ENCODE peak calls at places on chromosome 14, in six cellular contexts. M is GM12892, H is K562, X is HepG2, L is GM12878, I is H1. Q is an unnamed sample.

GRCh38 chr14:52926994-52927393 is 23.9 kb downstream of the FERMT2 start:
- DNase-seq in L (no peak), I (no peak), H (no peak), X (peak; percentile 45), M (no peak), Q (no peak)

GRCh38 chr14:72495668-72496067 is 398.2 kb downstream of the DPF3 start:
- DNase-seq in X (no peak), L (no peak), I (no peak), H (no peak), M (no peak), Q (no peak)

GRCh38 chr14:75011356-75012097 is 8.8 kb downstream of the EIF2B2 start:
- DNase-seq in I (no peak), H (no peak), X (no peak), L (no peak), M (no peak), Q (no peak)

GRCh38 chr14:34781242-34781641 is 66.8 kb upstream of the CFL2 start:
- DNase-seq in L (peak; percentile 4), H (no peak), X (no peak), I (no peak), M (no peak), Q (no peak)

GRCh38 chr14:34227834-34228662 is 234.0 kb downstream of the SPTSSA start:
- DNase-seq in L (no peak), X (peak; percentile 72), M (peak; percentile 36), I (peak; percentile 83), H (peak; percentile 54), Q (peak; percentile 44)

GRCh38 chr14:88228519-88229236 is 94.4 kb downstream of the KCNK10 start:
- DNase-seq in X (no peak), M (no peak), L (no peak), I (no peak), H (no peak), Q (no peak)

GRCh38 chr14:104294983-104295680 is 156.7 kb downstream of the KIF26A start:
- DNase-seq in I (no peak), H (no peak), M (no peak), L (no peak), X (no peak), Q (no peak)

GRCh38 chr14:59847711-59848110 is 22.9 kb downstream of the RTN1 start:
- DNase-seq in H (no peak), X (no peak), L (no peak), M (no peak), I (no peak), Q (no peak)

GRCh38 chr14:50363734-50364113 is 33.0 kb downstream of the CDKL1 start:
- DNase-seq in M (peak; percentile 50), H (no peak), X (no peak), L (peak; percentile 81), I (no peak), Q (peak; percentile 37)

GRCh38 chr14:70722418-70722817 is 80.7 kb downstream of the TTC9 start:
- DNase-seq in M (no peak), X (no peak), H (no peak), L (no peak), I (no peak), Q (no peak)

GRCh38 chr14:70724944-70725343 is 83.2 kb downstream of the TTC9 start:
- DNase-seq in I (no peak), H (no peak), L (no peak), X (no peak), M (no peak), Q (no peak)

GRCh38 chr14:70718383-70719123 is 76.8 kb downstream of the TTC9 start:
- DNase-seq in X (no peak), M (no peak), I (no peak), L (no peak), H (no peak), Q (no peak)

GRCh38 chr14:70724061-70724596 is 82.4 kb downstream of the TTC9 start:
- DNase-seq in H (no peak), I (no peak), L (no peak), X (no peak), M (no peak), Q (no peak)

DNA sequence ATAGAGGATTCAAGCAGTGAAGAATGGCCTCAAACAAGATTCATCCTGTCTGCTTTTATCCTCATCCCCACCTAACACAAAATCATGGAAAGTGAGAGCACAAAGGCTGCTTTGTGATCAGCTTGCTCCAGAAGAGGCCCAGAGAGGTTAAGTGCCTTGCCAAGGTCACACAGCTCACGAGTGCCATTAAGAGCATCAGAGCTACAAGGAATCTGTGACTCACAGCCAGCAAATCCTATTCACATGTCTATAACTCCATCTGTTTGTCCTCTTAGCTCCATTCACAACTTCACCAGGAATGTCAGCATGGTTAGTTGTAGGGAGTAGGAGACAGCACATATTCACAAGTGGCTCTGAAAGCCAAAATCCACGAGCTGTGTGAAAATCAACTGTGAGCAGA is 79.8 kb downstream of the TTC9 start:
- DNase-seq in I (no peak), H (no peak), M (no peak), L (no peak), X (peak; percentile 40), Q (no peak)
- TF ChIP-seq TAF1 in I (no peak), H (no peak), M (no peak), L (no peak), X (no peak), Q (no peak)

GRCh38 chr14:69572634-69573135 is 2.0 kb downstream of the CCDC177 start:
- DNase-seq in M (no peak), X (no peak), L (no peak), I (peak; percentile 48), H (no peak), Q (no peak)

GRCh38 chr14:69573205-69573840 is 1.3 kb downstream of the CCDC177 start:
- DNase-seq in L (no peak), X (no peak), M (no peak), I (peak; percentile 48), H (no peak), Q (no peak)

GRCh38 chr14:69574266-69574953 is at the start of gene CCDC177:
- DNase-seq in M (peak; percentile 71), H (peak; percentile 58), I (peak; percentile 85), X (peak; percentile 28), L (no peak), Q (peak; percentile 80)

GRCh38 chr14:69574954-69575295 is 254 bp upstream of the CCDC177 start:
- DNase-seq in X (no peak), M (no peak), I (no peak), H (no peak), L (no peak), Q (no peak)

DNA sequence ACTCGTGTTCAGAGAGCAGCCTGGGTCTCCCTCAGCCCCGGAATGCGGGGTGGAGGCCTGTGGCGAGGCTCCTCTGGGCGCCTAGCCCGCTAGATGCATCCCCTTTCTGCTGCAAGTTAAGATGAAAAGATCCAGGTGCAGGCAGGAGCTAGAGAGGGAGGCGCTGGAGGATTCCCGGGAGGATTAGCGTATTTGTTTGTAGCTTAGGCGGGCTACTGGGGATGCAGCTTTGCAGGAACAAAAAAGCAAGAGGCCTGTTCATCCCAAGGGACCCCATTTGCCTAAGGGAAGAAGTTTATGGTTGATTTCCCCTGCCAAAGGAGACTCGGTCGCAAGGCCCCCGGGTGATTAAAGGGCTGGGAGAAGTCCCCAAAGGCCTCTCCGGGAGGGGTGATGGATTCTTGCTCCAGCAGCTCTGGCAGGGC is 818 bp downstream of the CCDC177 start:
- DNase-seq in L (no peak), H (no peak), M (no peak), X (no peak), I (peak; percentile 60), Q (no peak)
- TF ChIP-seq POLR2AphosphoS5 in L (no peak), H (no peak), M (no peak), X (no peak), I (no peak), Q (no peak)

DNA sequence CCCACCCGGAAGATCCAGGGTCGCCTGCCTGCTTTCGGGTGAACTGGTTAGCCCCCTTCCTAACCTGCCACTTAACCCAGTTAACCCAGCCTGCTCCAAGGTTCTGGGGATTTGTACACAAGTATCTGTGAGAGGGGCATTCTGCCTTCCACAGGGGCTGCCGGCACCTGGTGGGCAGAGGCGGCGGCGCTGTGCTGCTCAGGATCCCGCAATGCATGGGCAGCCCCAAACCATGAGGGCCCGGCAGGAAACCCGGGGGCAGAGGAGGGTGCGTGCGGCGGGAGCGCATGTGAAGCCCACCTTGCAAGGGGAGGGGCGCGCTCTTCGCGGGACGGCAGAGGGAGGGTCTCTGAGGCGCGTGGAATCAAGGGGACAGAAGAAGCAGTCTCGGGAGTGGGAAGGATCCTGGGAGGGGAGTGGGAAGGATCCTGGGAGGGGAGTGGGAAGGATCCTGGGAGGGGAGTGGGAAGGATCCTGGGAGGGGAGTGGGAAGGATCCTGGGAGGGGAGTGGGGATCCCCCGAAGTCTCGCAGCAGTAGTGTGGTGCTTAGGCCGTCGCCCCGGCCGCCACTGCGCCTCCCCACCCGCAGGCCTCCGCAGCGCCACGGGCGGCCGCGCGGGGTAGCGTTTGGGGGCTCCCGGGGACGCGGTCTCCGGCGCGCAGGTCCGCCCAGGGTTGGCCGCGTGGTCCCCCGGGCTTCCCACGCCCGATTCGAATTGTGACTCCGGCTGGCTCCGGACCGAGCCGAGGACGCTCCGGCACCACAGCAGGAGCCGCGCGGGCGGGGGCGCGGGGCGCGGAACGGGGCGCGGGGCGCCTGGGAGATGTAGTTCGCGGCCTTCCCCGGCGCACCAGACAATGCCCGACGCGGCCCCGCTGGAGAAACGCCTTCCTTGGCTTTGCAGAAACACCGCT is 4.9 kb upstream of the MTA1 start:
- DNase-seq in L (no peak), M (peak; percentile 79), X (peak; percentile 22), H (peak; percentile 77), I (peak; percentile 85), Q (peak; percentile 86)
- TF ChIP-seq POLR2A in L (peak; percentile 20), M (no peak), X (no peak), H (no peak), I (peak; percentile 47), Q (no peak)

GRCh38 chr14:96167224-96168148 is 37.2 kb upstream of the BDKRB2 start:
- DNase-seq in L (no peak), M (no peak), X (no peak), I (no peak), H (no peak), Q (no peak)
- TF ChIP-seq TAF1 in L (no peak), M (no peak), X (no peak), I (no peak), H (no peak), Q (no peak)

DNA sequence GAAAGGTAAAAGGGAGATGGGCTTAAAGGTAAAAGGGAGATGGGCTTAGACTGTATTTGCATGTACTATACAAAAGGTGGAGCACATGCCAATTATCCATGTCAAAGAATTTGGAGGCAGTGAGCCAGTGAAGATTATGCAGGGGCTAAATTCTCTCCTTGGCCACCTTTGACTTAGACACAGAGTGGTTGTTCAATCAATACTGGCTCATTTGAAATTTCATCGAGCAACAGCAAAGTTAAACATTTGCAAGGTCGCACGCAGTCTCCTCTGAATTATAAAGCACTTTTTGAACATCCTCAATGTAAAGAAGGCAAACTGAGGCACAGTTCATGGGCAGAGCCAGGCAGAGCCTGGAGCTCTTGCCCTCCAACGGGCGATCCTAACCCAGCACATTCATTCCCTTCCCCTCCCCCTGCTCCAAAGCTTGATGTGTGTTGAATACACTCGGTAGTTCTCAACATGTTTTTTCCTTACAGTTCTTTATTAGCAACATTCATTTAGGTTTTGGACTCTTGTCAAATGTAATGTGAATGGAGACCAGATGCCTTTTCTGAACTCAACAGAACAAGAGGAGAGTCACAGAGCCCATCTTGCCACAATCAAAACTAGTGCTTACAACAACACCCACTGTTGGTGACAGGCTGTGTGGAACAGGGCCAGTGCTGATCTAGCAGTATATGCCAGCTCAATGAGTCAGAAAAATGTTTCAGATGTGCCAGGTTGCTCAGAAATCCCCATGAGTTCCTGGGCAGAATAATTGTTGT is 169.6 kb upstream of the G2E3 start:
- DNase-seq in L (no peak), I (no peak), H (no peak), M (no peak), X (no peak), Q (no peak)
- TF ChIP-seq POLR2AphosphoS5 in L (no peak), I (no peak), H (no peak), M (no peak), X (no peak), Q (no peak)

Q was measured in GM12891.